ENCODE peak calls at places on chromosomes 4 and X, in eight cellular contexts. One of them, this sample, is unnamed.

GRCh38 chrX:31266172-31267076 is 194.6 kb upstream of the FTHL17 start:
- DNase-seq in memory B cell: peak
- DNase-seq in cardiac fibroblast: peak
- DNase-seq in stimulated activated CD8-positive, alpha-beta memory T cell treated with anti-CD3 and anti-CD28 coated beads, Interleukin-15, amount 100 ng/mL, for 24 hours: no peak
- DNase-seq in OCI-LY7: peak
- DNase-seq in Kasumi-1: no peak
- DNase-seq in pancreas: peak
- DNase-seq in T-helper 17 cell: peak
- DNase-seq in this sample: peak

GRCh38 chr4:164828945-164829344 is 48.0 kb upstream of the APELA start:
- DNase-seq in memory B cell: no peak
- DNase-seq in cardiac fibroblast: no peak
- DNase-seq in stimulated activated CD8-positive, alpha-beta memory T cell treated with anti-CD3 and anti-CD28 coated beads, Interleukin-15, amount 100 ng/mL, for 24 hours: no peak
- DNase-seq in OCI-LY7: no peak
- DNase-seq in Kasumi-1: no peak
- DNase-seq in pancreas: no peak
- DNase-seq in T-helper 17 cell: no peak
- DNase-seq in this sample: no peak

GRCh38 chrX:24294619-24295018 is 19.2 kb downstream of the SUPT20HL2 start:
- DNase-seq in memory B cell: no peak
- DNase-seq in cardiac fibroblast: peak
- DNase-seq in stimulated activated CD8-positive, alpha-beta memory T cell treated with anti-CD3 and anti-CD28 coated beads, Interleukin-15, amount 100 ng/mL, for 24 hours: no peak
- DNase-seq in OCI-LY7: peak
- DNase-seq in Kasumi-1: no peak
- DNase-seq in pancreas: no peak
- DNase-seq in T-helper 17 cell: no peak
- DNase-seq in this sample: no peak

GRCh38 chr4:7831330-7831729 is 108.3 kb downstream of the AFAP1 start:
- DNase-seq in memory B cell: no peak
- DNase-seq in cardiac fibroblast: peak
- DNase-seq in stimulated activated CD8-positive, alpha-beta memory T cell treated with anti-CD3 and anti-CD28 coated beads, Interleukin-15, amount 100 ng/mL, for 24 hours: no peak
- DNase-seq in OCI-LY7: no peak
- DNase-seq in Kasumi-1: peak
- DNase-seq in pancreas: no peak
- DNase-seq in T-helper 17 cell: no peak
- DNase-seq in this sample: peak

GRCh38 chr4:98828801-98829200 is 100.1 kb downstream of the EIF4E start:
- DNase-seq in memory B cell: peak
- DNase-seq in cardiac fibroblast: peak
- DNase-seq in stimulated activated CD8-positive, alpha-beta memory T cell treated with anti-CD3 and anti-CD28 coated beads, Interleukin-15, amount 100 ng/mL, for 24 hours: no peak
- DNase-seq in OCI-LY7: no peak
- DNase-seq in Kasumi-1: peak
- DNase-seq in pancreas: no peak
- DNase-seq in T-helper 17 cell: no peak
- DNase-seq in this sample: no peak

GRCh38 chr4:168908093-168908492 is 102.0 kb downstream of the CBR4 start:
- DNase-seq in memory B cell: no peak
- DNase-seq in cardiac fibroblast: peak
- DNase-seq in stimulated activated CD8-positive, alpha-beta memory T cell treated with anti-CD3 and anti-CD28 coated beads, Interleukin-15, amount 100 ng/mL, for 24 hours: no peak
- DNase-seq in OCI-LY7: no peak
- DNase-seq in Kasumi-1: no peak
- DNase-seq in pancreas: no peak
- DNase-seq in T-helper 17 cell: no peak
- DNase-seq in this sample: no peak

GRCh38 chr4:183876268-183876934 is 28.7 kb upstream of the STOX2 start:
- DNase-seq in memory B cell: no peak
- DNase-seq in cardiac fibroblast: peak
- DNase-seq in stimulated activated CD8-positive, alpha-beta memory T cell treated with anti-CD3 and anti-CD28 coated beads, Interleukin-15, amount 100 ng/mL, for 24 hours: no peak
- DNase-seq in OCI-LY7: no peak
- DNase-seq in Kasumi-1: no peak
- DNase-seq in pancreas: peak
- DNase-seq in T-helper 17 cell: no peak
- DNase-seq in this sample: no peak

GRCh38 chrX:107025538-107025937 is 25.5 kb upstream of the MORC4 start:
- DNase-seq in memory B cell: no peak
- DNase-seq in cardiac fibroblast: peak
- DNase-seq in stimulated activated CD8-positive, alpha-beta memory T cell treated with anti-CD3 and anti-CD28 coated beads, Interleukin-15, amount 100 ng/mL, for 24 hours: no peak
- DNase-seq in OCI-LY7: peak
- DNase-seq in Kasumi-1: peak
- DNase-seq in pancreas: no peak
- DNase-seq in T-helper 17 cell: no peak
- DNase-seq in this sample: no peak

GRCh38 chr4:16818005-16818404 is 80.4 kb downstream of the LDB2 start:
- DNase-seq in memory B cell: no peak
- DNase-seq in cardiac fibroblast: no peak
- DNase-seq in stimulated activated CD8-positive, alpha-beta memory T cell treated with anti-CD3 and anti-CD28 coated beads, Interleukin-15, amount 100 ng/mL, for 24 hours: no peak
- DNase-seq in OCI-LY7: no peak
- DNase-seq in Kasumi-1: no peak
- DNase-seq in pancreas: no peak
- DNase-seq in T-helper 17 cell: no peak
- DNase-seq in this sample: no peak

GRCh38 chrX:132165651-132166050 is 37.8 kb upstream of the FRMD7 start:
- DNase-seq in memory B cell: no peak
- DNase-seq in cardiac fibroblast: peak
- DNase-seq in stimulated activated CD8-positive, alpha-beta memory T cell treated with anti-CD3 and anti-CD28 coated beads, Interleukin-15, amount 100 ng/mL, for 24 hours: no peak
- DNase-seq in OCI-LY7: no peak
- DNase-seq in Kasumi-1: no peak
- DNase-seq in pancreas: no peak
- DNase-seq in T-helper 17 cell: no peak
- DNase-seq in this sample: no peak

GRCh38 chrX:113950081-113950678 is 633.7 kb upstream of the HTR2C start:
- DNase-seq in memory B cell: no peak
- DNase-seq in cardiac fibroblast: no peak
- DNase-seq in stimulated activated CD8-positive, alpha-beta memory T cell treated with anti-CD3 and anti-CD28 coated beads, Interleukin-15, amount 100 ng/mL, for 24 hours: no peak
- DNase-seq in OCI-LY7: no peak
- DNase-seq in Kasumi-1: no peak
- DNase-seq in pancreas: no peak
- DNase-seq in T-helper 17 cell: no peak
- DNase-seq in this sample: no peak

GRCh38 chr4:162016991-162017390 is 146.8 kb downstream of the FSTL5 start:
- DNase-seq in memory B cell: no peak
- DNase-seq in cardiac fibroblast: no peak
- DNase-seq in stimulated activated CD8-positive, alpha-beta memory T cell treated with anti-CD3 and anti-CD28 coated beads, Interleukin-15, amount 100 ng/mL, for 24 hours: no peak
- DNase-seq in OCI-LY7: no peak
- DNase-seq in Kasumi-1: no peak
- DNase-seq in pancreas: no peak
- DNase-seq in T-helper 17 cell: no peak
- DNase-seq in this sample: no peak

GRCh38 chr4:96736352-96736889 is 896.5 kb downstream of the PDHA2 start:
- DNase-seq in memory B cell: no peak
- DNase-seq in cardiac fibroblast: peak
- DNase-seq in stimulated activated CD8-positive, alpha-beta memory T cell treated with anti-CD3 and anti-CD28 coated beads, Interleukin-15, amount 100 ng/mL, for 24 hours: no peak
- DNase-seq in OCI-LY7: no peak
- DNase-seq in Kasumi-1: no peak
- DNase-seq in pancreas: no peak
- DNase-seq in T-helper 17 cell: no peak
- DNase-seq in this sample: no peak

GRCh38 chrX:21745756-21746155 is 12.2 kb downstream of the SMPX start:
- DNase-seq in memory B cell: peak
- DNase-seq in cardiac fibroblast: peak
- DNase-seq in stimulated activated CD8-positive, alpha-beta memory T cell treated with anti-CD3 and anti-CD28 coated beads, Interleukin-15, amount 100 ng/mL, for 24 hours: no peak
- DNase-seq in OCI-LY7: peak
- DNase-seq in Kasumi-1: peak
- DNase-seq in pancreas: peak
- DNase-seq in T-helper 17 cell: peak
- DNase-seq in this sample: no peak

GRCh38 chrX:20362268-20363002 is 95.7 kb upstream of the RPS6KA3 start:
- DNase-seq in memory B cell: no peak
- DNase-seq in cardiac fibroblast: peak
- DNase-seq in stimulated activated CD8-positive, alpha-beta memory T cell treated with anti-CD3 and anti-CD28 coated beads, Interleukin-15, amount 100 ng/mL, for 24 hours: no peak
- DNase-seq in OCI-LY7: no peak
- DNase-seq in Kasumi-1: no peak
- DNase-seq in pancreas: no peak
- DNase-seq in T-helper 17 cell: no peak
- DNase-seq in this sample: no peak

GRCh38 chr4:7420661-7421040 is 14.1 kb downstream of the PSAPL1 start:
- DNase-seq in memory B cell: no peak
- DNase-seq in cardiac fibroblast: no peak
- DNase-seq in stimulated activated CD8-positive, alpha-beta memory T cell treated with anti-CD3 and anti-CD28 coated beads, Interleukin-15, amount 100 ng/mL, for 24 hours: no peak
- DNase-seq in OCI-LY7: no peak
- DNase-seq in Kasumi-1: no peak
- DNase-seq in pancreas: no peak
- DNase-seq in T-helper 17 cell: no peak
- DNase-seq in this sample: no peak

GRCh38 chrX:78886550-78886949 is 58.6 kb upstream of the P2RY10 start:
- DNase-seq in memory B cell: peak
- DNase-seq in cardiac fibroblast: peak
- DNase-seq in stimulated activated CD8-positive, alpha-beta memory T cell treated with anti-CD3 and anti-CD28 coated beads, Interleukin-15, amount 100 ng/mL, for 24 hours: no peak
- DNase-seq in OCI-LY7: peak
- DNase-seq in Kasumi-1: peak
- DNase-seq in pancreas: no peak
- DNase-seq in T-helper 17 cell: no peak
- DNase-seq in this sample: no peak

GRCh38 chr4:53916431-53916889 is 147.9 kb downstream of the CHIC2 start:
- DNase-seq in memory B cell: no peak
- DNase-seq in cardiac fibroblast: peak
- DNase-seq in stimulated activated CD8-positive, alpha-beta memory T cell treated with anti-CD3 and anti-CD28 coated beads, Interleukin-15, amount 100 ng/mL, for 24 hours: no peak
- DNase-seq in OCI-LY7: no peak
- DNase-seq in Kasumi-1: no peak
- DNase-seq in pancreas: no peak
- DNase-seq in T-helper 17 cell: no peak
- DNase-seq in this sample: no peak

GRCh38 chr4:7371122-7371941 is 63.4 kb downstream of the PSAPL1 start:
- DNase-seq in memory B cell: no peak
- DNase-seq in cardiac fibroblast: peak
- DNase-seq in stimulated activated CD8-positive, alpha-beta memory T cell treated with anti-CD3 and anti-CD28 coated beads, Interleukin-15, amount 100 ng/mL, for 24 hours: no peak
- DNase-seq in OCI-LY7: no peak
- DNase-seq in Kasumi-1: no peak
- DNase-seq in pancreas: no peak
- DNase-seq in T-helper 17 cell: no peak
- DNase-seq in this sample: no peak

GRCh38 chr4:105399535-105400161 is 74.2 kb downstream of the PPA2 start:
- DNase-seq in memory B cell: no peak
- DNase-seq in cardiac fibroblast: peak
- DNase-seq in stimulated activated CD8-positive, alpha-beta memory T cell treated with anti-CD3 and anti-CD28 coated beads, Interleukin-15, amount 100 ng/mL, for 24 hours: no peak
- DNase-seq in OCI-LY7: no peak
- DNase-seq in Kasumi-1: no peak
- DNase-seq in pancreas: no peak
- DNase-seq in T-helper 17 cell: no peak
- DNase-seq in this sample: no peak

GRCh38 chrX:112083624-112084326 is 1.2 kb upstream of the TRPC5 start:
- DNase-seq in memory B cell: no peak
- DNase-seq in cardiac fibroblast: no peak
- DNase-seq in stimulated activated CD8-positive, alpha-beta memory T cell treated with anti-CD3 and anti-CD28 coated beads, Interleukin-15, amount 100 ng/mL, for 24 hours: no peak
- DNase-seq in OCI-LY7: no peak
- DNase-seq in Kasumi-1: no peak
- DNase-seq in pancreas: no peak
- DNase-seq in T-helper 17 cell: no peak
- DNase-seq in this sample: no peak

GRCh38 chr4:126318376-126318775 is 1003.6 kb downstream of the FAT4 start:
- DNase-seq in memory B cell: no peak
- DNase-seq in cardiac fibroblast: no peak
- DNase-seq in stimulated activated CD8-positive, alpha-beta memory T cell treated with anti-CD3 and anti-CD28 coated beads, Interleukin-15, amount 100 ng/mL, for 24 hours: no peak
- DNase-seq in OCI-LY7: no peak
- DNase-seq in Kasumi-1: no peak
- DNase-seq in pancreas: no peak
- DNase-seq in T-helper 17 cell: no peak
- DNase-seq in this sample: no peak